ENCODE peak calls at places on chromosomes 5 and 9, in nine cellular contexts. Z, D, F, V, A, W, M, K and H are unnamed samples.

GRCh38 chr9:128072144-128073021 is 4.4 kb downstream of the SLC25A25 start:
- DNase-seq in W (no peak), V (peak), A (peak), M (peak), D (peak), F (peak), Z (peak), K (peak), H (peak)

GRCh38 chr5:107067391-107067790 is 603.3 kb downstream of the EFNA5 start:
- DNase-seq in W (no peak), M (peak), A (no peak), V (no peak), K (no peak), D (peak), F (no peak), Z (no peak), H (no peak)

GRCh38 chr5:112205840-112206239 is 213.2 kb downstream of the EPB41L4A start:
- DNase-seq in Z (no peak), D (no peak), K (no peak), A (no peak), M (no peak), F (no peak), V (no peak), W (no peak), H (no peak)

GRCh38 chr9:593809-594208 is 247.7 kb upstream of the DMRT1 start:
- DNase-seq in F (no peak), D (no peak), V (no peak), Z (no peak), A (no peak), K (no peak), M (no peak), W (no peak), H (no peak)

GRCh38 chr9:136297016-136297691 is 6.7 kb downstream of the CCDC187 start:
- DNase-seq in A (no peak), K (no peak), D (no peak), Z (no peak), F (peak), M (no peak), V (no peak), W (no peak), H (no peak)

GRCh38 chr5:5968981-5969380 is 409.4 kb downstream of the MED10 start:
- DNase-seq in Z (no peak), M (no peak), K (no peak), W (no peak), A (no peak), D (no peak), F (no peak), V (no peak), H (no peak)

GRCh38 chr9:26502311-26502710 is 390.3 kb downstream of the CAAP1 start:
- DNase-seq in D (no peak), V (no peak), K (no peak), F (no peak), M (no peak), Z (no peak), W (no peak), A (no peak), H (no peak)

GRCh38 chr9:21070171-21070571 is 7.6 kb downstream of the IFNB1 start:
- DNase-seq in A (no peak), Z (peak), V (peak), W (peak), K (no peak), F (peak), M (no peak), D (peak), H (peak)

GRCh38 chr5:9361835-9362234 is 184.0 kb downstream of the SEMA5A start:
- DNase-seq in Z (peak), A (no peak), K (peak), D (peak), F (peak), W (no peak), M (peak), V (no peak), H (no peak)

GRCh38 chr9:101587644-101588043 is 7.1 kb downstream of the PPP3R2 start:
- DNase-seq in K (no peak), V (no peak), Z (no peak), F (no peak), A (no peak), W (no peak), M (no peak), D (no peak), H (no peak)

DNA sequence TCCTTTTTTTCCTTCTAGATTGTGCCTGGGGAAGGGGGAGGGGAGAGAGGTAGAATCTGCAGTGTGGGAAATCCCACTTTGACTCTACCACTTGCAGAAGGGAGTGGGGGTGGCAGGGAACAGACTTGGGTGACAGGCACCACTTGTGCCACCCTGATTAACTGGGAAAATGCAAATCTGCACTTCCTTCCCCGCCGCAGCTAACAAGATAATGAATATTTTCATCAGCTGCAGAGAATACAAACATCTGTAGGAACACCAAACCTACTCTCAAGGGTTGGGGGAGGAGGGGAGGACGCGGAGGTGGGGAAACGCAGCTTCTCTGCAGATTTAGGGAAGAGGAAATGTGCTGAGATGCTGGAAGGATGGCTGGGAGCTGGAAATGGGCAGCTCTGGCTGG is 73.5 kb downstream of the TRIM32 start:
- DNase-seq in V (no peak), K (no peak), F (no peak), A (no peak), W (no peak), D (no peak), Z (no peak), M (no peak), H (no peak)
- H3K4me3 ChIP-seq in V (no peak), K (no peak), F (no peak), A (no peak), W (no peak), D (no peak), Z (no peak), M (no peak), H (no peak)

GRCh38 chr9:129550199-129550839 is 70.6 kb downstream of the C9orf50 start:
- DNase-seq in A (peak), D (peak), K (no peak), F (peak), Z (peak), V (peak), M (peak), W (no peak), H (peak)
- TF ChIP-seq CTCF in A (no peak), D (no peak), K (no peak), F (no peak), Z (no peak), V (no peak), M (no peak), W (no peak), H (no peak)

GRCh38 chr9:98086461-98086860 is 29.9 kb downstream of the NANS start:
- DNase-seq in D (no peak), K (no peak), F (no peak), M (no peak), A (no peak), Z (no peak), W (no peak), V (no peak), H (no peak)

GRCh38 chr9:98084396-98084795 is 27.9 kb downstream of the NANS start:
- DNase-seq in D (no peak), Z (peak), F (no peak), M (no peak), V (no peak), A (no peak), W (no peak), K (no peak), H (no peak)

GRCh38 chr9:98085955-98086354 is 29.4 kb downstream of the NANS start:
- DNase-seq in M (no peak), V (no peak), K (no peak), Z (no peak), D (no peak), W (no peak), F (no peak), A (no peak), H (no peak)

GRCh38 chr9:98085058-98085457 is 28.5 kb downstream of the NANS start:
- DNase-seq in W (no peak), F (no peak), M (no peak), V (no peak), K (no peak), D (no peak), Z (no peak), A (no peak), H (no peak)

DNA sequence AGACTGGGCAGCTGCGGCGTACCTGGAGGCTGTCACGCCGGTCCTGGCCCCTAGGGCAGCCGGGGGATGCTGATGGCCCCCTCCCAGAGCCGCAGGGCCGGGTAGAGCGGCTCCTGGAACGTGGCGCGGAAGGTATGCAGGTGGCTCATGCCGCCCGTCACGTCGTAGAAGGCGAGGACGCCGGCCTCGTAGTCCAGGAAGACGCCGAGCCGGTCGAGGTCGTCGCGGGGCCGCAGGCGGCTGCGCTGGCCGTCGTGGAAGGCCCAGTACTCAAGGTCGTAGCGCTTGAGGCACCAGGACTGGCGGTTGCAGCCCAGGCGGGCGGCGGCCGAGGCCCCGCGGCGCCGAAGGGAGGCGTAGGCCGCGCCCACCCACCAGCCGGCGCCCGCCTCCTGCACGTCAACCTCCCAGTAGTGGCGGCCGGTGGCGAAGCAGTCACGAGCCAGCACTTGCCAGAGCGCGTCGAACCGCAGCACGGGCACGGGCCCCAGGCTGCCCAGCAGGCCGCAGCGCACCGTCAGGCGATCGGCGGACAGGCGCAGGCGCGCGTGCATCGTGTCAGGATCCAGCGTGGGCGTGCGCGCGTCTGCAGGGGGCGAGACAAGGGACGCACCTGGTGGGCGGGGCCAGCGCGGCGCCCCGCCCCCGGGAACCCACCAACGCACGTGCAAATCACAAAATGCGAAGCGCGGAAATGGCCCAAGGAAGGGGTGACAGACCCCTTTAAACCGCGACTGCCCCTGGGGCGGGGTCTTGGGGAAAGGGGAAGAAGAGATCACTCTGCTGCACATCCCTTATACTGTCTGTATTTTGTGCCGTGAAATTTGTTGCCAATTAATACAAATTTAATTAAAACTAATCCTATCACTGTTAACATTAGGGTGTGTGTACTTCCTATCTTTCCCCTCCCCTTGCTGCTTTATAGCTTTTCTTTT is 31.2 kb downstream of the NANS start:
- DNase-seq in A (peak), M (peak), Z (peak), W (no peak), K (peak), V (no peak), F (peak), D (peak), H (no peak)
- H3K4me3 ChIP-seq in A (peak), M (peak), Z (peak), W (peak), K (no peak), V (peak), F (no peak), D (peak), H (no peak)

GRCh38 chr5:24712947-24713346 is 68.2 kb upstream of the CDH10 start:
- DNase-seq in D (no peak), V (no peak), Z (no peak), M (no peak), A (no peak), W (no peak), F (no peak), K (no peak), H (no peak)
- TF ChIP-seq CTCF in D (no peak), V (no peak), Z (no peak), M (no peak), A (no peak), W (no peak), F (no peak), K (no peak), H (no peak)

DNA sequence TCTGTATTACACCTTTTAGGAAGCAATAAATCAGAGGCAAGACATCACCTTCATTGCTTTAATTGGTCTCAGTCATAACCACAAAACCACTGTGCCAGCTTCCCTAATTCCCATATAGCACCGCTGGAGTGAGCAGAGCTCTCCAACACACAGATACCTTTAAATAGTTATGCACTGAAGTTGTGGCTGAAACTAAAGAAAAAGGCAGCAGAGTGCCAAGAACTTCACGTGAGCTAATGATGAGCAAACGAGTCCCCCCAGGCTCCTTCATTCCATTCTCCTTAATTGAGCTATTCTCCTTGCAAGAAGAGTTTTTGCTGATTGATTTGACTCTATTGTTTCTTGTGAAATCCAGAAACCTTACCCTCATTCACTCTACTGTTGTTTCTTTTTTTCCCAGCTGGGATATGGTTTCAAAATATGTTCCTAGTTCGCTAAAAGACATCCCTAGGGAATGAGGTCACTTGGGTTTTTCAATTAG is 501.5 kb downstream of the SPATA31D1 start:
- DNase-seq in Z (peak), F (no peak), K (no peak), D (no peak), M (no peak), W (no peak), A (no peak), V (peak), H (peak)
- H3K4me3 ChIP-seq in Z (no peak), F (no peak), K (no peak), D (no peak), M (no peak), W (no peak), A (no peak), V (no peak), H (no peak)

GRCh38 chr5:159777049-159777448 is 139.2 kb upstream of the ADRA1B start:
- DNase-seq in D (no peak), K (no peak), F (no peak), W (no peak), Z (peak), M (no peak), A (no peak), V (no peak), H (no peak)

GRCh38 chr5:159775890-159776289 is 140.4 kb upstream of the ADRA1B start:
- DNase-seq in W (no peak), V (no peak), M (no peak), F (no peak), D (no peak), Z (no peak), A (no peak), K (no peak), H (no peak)

GRCh38 chr5:159774476-159775031 is 141.7 kb upstream of the ADRA1B start:
- DNase-seq in M (no peak), W (no peak), D (no peak), V (no peak), F (no peak), K (no peak), A (no peak), Z (no peak), H (no peak)

GRCh38 chr5:159772698-159773061 is 143.6 kb upstream of the ADRA1B start:
- DNase-seq in K (no peak), Z (no peak), M (no peak), A (no peak), W (no peak), F (no peak), V (no peak), D (no peak), H (no peak)

GRCh38 chr5:159773062-159773924 is 143.0 kb upstream of the ADRA1B start:
- DNase-seq in V (peak), F (peak), A (peak), D (peak), Z (peak), M (peak), K (peak), W (no peak), H (peak)
- TF ChIP-seq CTCF in V (no peak), F (no peak), A (peak), D (peak), Z (no peak), M (peak), K (no peak), W (peak), H (no peak)

DNA sequence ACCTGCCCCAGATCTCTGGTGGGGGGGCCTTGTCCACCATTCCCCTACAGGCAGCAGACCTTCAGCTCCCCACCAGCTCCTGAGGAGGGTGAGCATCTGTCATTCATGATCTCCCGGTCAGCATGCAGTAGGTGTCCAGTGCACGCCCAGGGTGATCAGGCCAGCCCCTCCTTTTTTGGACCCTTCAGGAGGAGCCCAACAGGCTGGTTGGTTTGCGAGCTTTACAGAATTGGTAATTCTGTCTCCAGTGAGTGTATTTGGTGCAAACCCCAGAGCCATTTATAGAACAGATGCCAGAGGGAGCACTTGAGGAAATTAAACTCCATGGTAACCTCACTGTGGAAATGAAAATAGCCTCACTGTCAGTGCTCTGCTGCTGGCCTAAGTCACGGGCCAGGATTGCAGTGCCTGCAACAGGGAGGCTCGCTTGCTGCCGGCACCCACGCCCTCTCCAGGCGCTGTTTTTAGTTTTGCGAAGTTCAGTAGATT is 23.4 kb downstream of the WNK2 start:
- DNase-seq in D (peak), M (peak), Z (peak), K (no peak), W (peak), F (peak), A (no peak), V (no peak), H (peak)
- H3K4me3 ChIP-seq in D (peak), M (peak), Z (no peak), K (no peak), W (no peak), F (no peak), A (no peak), V (no peak), H (no peak)

GRCh38 chr5:34771076-34771475 is 67.9 kb upstream of the TTC23L start:
- DNase-seq in D (no peak), Z (no peak), K (no peak), F (no peak), A (no peak), V (no peak), M (no peak), W (no peak), H (no peak)
- TF ChIP-seq CTCF in D (no peak), Z (no peak), K (no peak), F (no peak), A (no peak), V (no peak), M (no peak), W (no peak), H (no peak)

GRCh38 chr9:124567362-124567761 is 60.2 kb upstream of the NR5A1 start:
- DNase-seq in W (no peak), Z (no peak), F (no peak), V (no peak), M (no peak), D (no peak), K (no peak), A (no peak), H (no peak)

GRCh38 chr9:124574534-124574933 is 67.3 kb upstream of the NR5A1 start:
- DNase-seq in D (no peak), M (no peak), Z (no peak), V (no peak), F (no peak), K (no peak), A (no peak), W (no peak), H (no peak)

GRCh38 chr9:124570942-124571666 is 63.9 kb upstream of the NR5A1 start:
- DNase-seq in M (no peak), Z (no peak), A (no peak), D (no peak), W (no peak), K (no peak), V (no peak), F (no peak), H (no peak)

GRCh38 chr9:124574944-124575343 is 67.7 kb upstream of the NR5A1 start:
- DNase-seq in A (no peak), W (peak), F (no peak), M (no peak), D (no peak), V (no peak), Z (peak), K (no peak), H (peak)

DNA sequence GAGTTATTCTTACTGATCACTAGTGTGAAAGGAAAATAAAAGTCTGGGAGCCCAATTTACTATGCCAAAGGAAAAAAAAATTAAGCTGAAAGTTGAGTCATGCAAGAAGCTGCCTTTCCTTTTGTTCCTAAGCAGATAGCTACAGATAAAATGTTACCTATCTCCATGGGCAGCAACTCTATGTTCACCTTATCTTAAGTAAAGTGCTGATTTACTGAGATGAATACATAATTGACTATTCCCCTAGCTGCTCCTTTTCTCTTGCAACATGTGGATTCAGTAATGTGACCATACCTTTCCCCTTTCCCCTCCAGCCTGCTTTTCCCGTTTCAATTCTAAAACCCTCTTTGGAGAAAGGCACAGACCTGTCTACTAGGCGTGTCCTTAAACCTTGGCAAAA is 62.7 kb upstream of the NR5A1 start:
- DNase-seq in Z (no peak), K (no peak), A (no peak), F (no peak), W (no peak), D (no peak), V (no peak), M (no peak), H (no peak)
- H3K4me3 ChIP-seq in Z (no peak), K (no peak), A (no peak), F (no peak), W (no peak), D (no peak), V (no peak), M (no peak), H (no peak)

GRCh38 chr5:119435436-119436132 is 16.7 kb upstream of the HSD17B4 start:
- DNase-seq in D (peak), A (peak), V (peak), F (peak), M (peak), W (no peak), Z (peak), K (peak), H (no peak)
- TF ChIP-seq CTCF in D (peak), A (peak), V (no peak), F (peak), M (peak), W (peak), Z (peak), K (peak), H (peak)